ENCODE peak calls at places on chromosomes 16 and 17, in eight cellular contexts. One of them, this sample, is unnamed.

GRCh38 chr17:60599220-60599619 is 773 bp upstream of the PPM1D start:
- DNase-seq in stimulated activated CD4-positive, alpha-beta T cell treated with anti-CD3 and anti-CD28 coated beads, Interleukin-4, amount 100 ng/mL, for 4 hours: no peak
- DNase-seq in effector memory CD4-positive, alpha-beta T cell: no peak
- DNase-seq in body of pancreas: no peak
- DNase-seq in activated naive CD4-positive, alpha-beta T cell treated with anti-CD3 and anti-CD28 coated beads for 36 hours: no peak
- DNase-seq in EL: no peak
- DNase-seq in HT-29: no peak
- DNase-seq in stimulated activated effector memory CD8-positive, alpha-beta T cell treated with anti-CD3 and anti-CD28 coated beads, Interleukin-12 subunit alpha, Interleukin-12 subunit beta, amount 100 ng/mL, for 72 hours: no peak
- DNase-seq in this sample: no peak

GRCh38 chr17:37110816-37111215 is 162.1 kb downstream of the AATF start:
- DNase-seq in stimulated activated CD4-positive, alpha-beta T cell treated with anti-CD3 and anti-CD28 coated beads, Interleukin-4, amount 100 ng/mL, for 4 hours: no peak
- DNase-seq in effector memory CD4-positive, alpha-beta T cell: no peak
- DNase-seq in body of pancreas: no peak
- DNase-seq in activated naive CD4-positive, alpha-beta T cell treated with anti-CD3 and anti-CD28 coated beads for 36 hours: no peak
- DNase-seq in EL: no peak
- DNase-seq in HT-29: no peak
- DNase-seq in stimulated activated effector memory CD8-positive, alpha-beta T cell treated with anti-CD3 and anti-CD28 coated beads, Interleukin-12 subunit alpha, Interleukin-12 subunit beta, amount 100 ng/mL, for 72 hours: no peak
- DNase-seq in this sample: no peak

GRCh38 chr17:4256952-4257351 is 6.8 kb downstream of the ANKFY1 start:
- DNase-seq in stimulated activated CD4-positive, alpha-beta T cell treated with anti-CD3 and anti-CD28 coated beads, Interleukin-4, amount 100 ng/mL, for 4 hours: no peak
- DNase-seq in effector memory CD4-positive, alpha-beta T cell: no peak
- DNase-seq in body of pancreas: no peak
- DNase-seq in activated naive CD4-positive, alpha-beta T cell treated with anti-CD3 and anti-CD28 coated beads for 36 hours: no peak
- DNase-seq in EL: peak; percentile 30
- DNase-seq in HT-29: no peak
- DNase-seq in stimulated activated effector memory CD8-positive, alpha-beta T cell treated with anti-CD3 and anti-CD28 coated beads, Interleukin-12 subunit alpha, Interleukin-12 subunit beta, amount 100 ng/mL, for 72 hours: no peak
- DNase-seq in this sample: no peak

GRCh38 chr17:58995247-58995940 is 111.3 kb downstream of the TRIM37 start:
- DNase-seq in stimulated activated CD4-positive, alpha-beta T cell treated with anti-CD3 and anti-CD28 coated beads, Interleukin-4, amount 100 ng/mL, for 4 hours: no peak
- DNase-seq in effector memory CD4-positive, alpha-beta T cell: no peak
- DNase-seq in body of pancreas: no peak
- DNase-seq in activated naive CD4-positive, alpha-beta T cell treated with anti-CD3 and anti-CD28 coated beads for 36 hours: no peak
- DNase-seq in EL: peak; percentile 32
- DNase-seq in HT-29: no peak
- DNase-seq in stimulated activated effector memory CD8-positive, alpha-beta T cell treated with anti-CD3 and anti-CD28 coated beads, Interleukin-12 subunit alpha, Interleukin-12 subunit beta, amount 100 ng/mL, for 72 hours: no peak
- DNase-seq in this sample: no peak

GRCh38 chr17:55689672-55690071 is 33.0 kb downstream of the TMEM100 start:
- DNase-seq in stimulated activated CD4-positive, alpha-beta T cell treated with anti-CD3 and anti-CD28 coated beads, Interleukin-4, amount 100 ng/mL, for 4 hours: no peak
- DNase-seq in effector memory CD4-positive, alpha-beta T cell: no peak
- DNase-seq in body of pancreas: no peak
- DNase-seq in activated naive CD4-positive, alpha-beta T cell treated with anti-CD3 and anti-CD28 coated beads for 36 hours: no peak
- DNase-seq in EL: no peak
- DNase-seq in HT-29: no peak
- DNase-seq in stimulated activated effector memory CD8-positive, alpha-beta T cell treated with anti-CD3 and anti-CD28 coated beads, Interleukin-12 subunit alpha, Interleukin-12 subunit beta, amount 100 ng/mL, for 72 hours: no peak
- DNase-seq in this sample: no peak

GRCh38 chr17:27319536-27320221 is 25.8 kb downstream of the WSB1 start:
- DNase-seq in stimulated activated CD4-positive, alpha-beta T cell treated with anti-CD3 and anti-CD28 coated beads, Interleukin-4, amount 100 ng/mL, for 4 hours: no peak
- DNase-seq in effector memory CD4-positive, alpha-beta T cell: no peak
- DNase-seq in body of pancreas: peak; percentile 67
- DNase-seq in activated naive CD4-positive, alpha-beta T cell treated with anti-CD3 and anti-CD28 coated beads for 36 hours: no peak
- DNase-seq in EL: no peak
- DNase-seq in HT-29: no peak
- DNase-seq in stimulated activated effector memory CD8-positive, alpha-beta T cell treated with anti-CD3 and anti-CD28 coated beads, Interleukin-12 subunit alpha, Interleukin-12 subunit beta, amount 100 ng/mL, for 72 hours: no peak
- DNase-seq in this sample: peak; percentile 89

GRCh38 chr16:81697321-81697885 is 81.7 kb upstream of the PLCG2 start:
- DNase-seq in stimulated activated CD4-positive, alpha-beta T cell treated with anti-CD3 and anti-CD28 coated beads, Interleukin-4, amount 100 ng/mL, for 4 hours: peak; percentile 35
- DNase-seq in effector memory CD4-positive, alpha-beta T cell: no peak
- DNase-seq in body of pancreas: peak; percentile 68
- DNase-seq in activated naive CD4-positive, alpha-beta T cell treated with anti-CD3 and anti-CD28 coated beads for 36 hours: peak; percentile 78
- DNase-seq in EL: peak; percentile 55
- DNase-seq in HT-29: peak; percentile 58
- DNase-seq in stimulated activated effector memory CD8-positive, alpha-beta T cell treated with anti-CD3 and anti-CD28 coated beads, Interleukin-12 subunit alpha, Interleukin-12 subunit beta, amount 100 ng/mL, for 72 hours: peak; percentile 65
- DNase-seq in this sample: peak; percentile 61

GRCh38 chr17:79664925-79665738 is 54.3 kb upstream of the RBFOX3 start:
- DNase-seq in stimulated activated CD4-positive, alpha-beta T cell treated with anti-CD3 and anti-CD28 coated beads, Interleukin-4, amount 100 ng/mL, for 4 hours: no peak
- DNase-seq in effector memory CD4-positive, alpha-beta T cell: no peak
- DNase-seq in body of pancreas: peak; percentile 84
- DNase-seq in activated naive CD4-positive, alpha-beta T cell treated with anti-CD3 and anti-CD28 coated beads for 36 hours: no peak
- DNase-seq in EL: no peak
- DNase-seq in HT-29: peak; percentile 24
- DNase-seq in stimulated activated effector memory CD8-positive, alpha-beta T cell treated with anti-CD3 and anti-CD28 coated beads, Interleukin-12 subunit alpha, Interleukin-12 subunit beta, amount 100 ng/mL, for 72 hours: no peak
- DNase-seq in this sample: peak; percentile 44

GRCh38 chr17:76248013-76248782 is 7.9 kb upstream of the RNF157 start:
- DNase-seq in stimulated activated CD4-positive, alpha-beta T cell treated with anti-CD3 and anti-CD28 coated beads, Interleukin-4, amount 100 ng/mL, for 4 hours: no peak
- DNase-seq in effector memory CD4-positive, alpha-beta T cell: no peak
- DNase-seq in body of pancreas: no peak
- DNase-seq in activated naive CD4-positive, alpha-beta T cell treated with anti-CD3 and anti-CD28 coated beads for 36 hours: peak; percentile 5
- DNase-seq in EL: no peak
- DNase-seq in HT-29: no peak
- DNase-seq in stimulated activated effector memory CD8-positive, alpha-beta T cell treated with anti-CD3 and anti-CD28 coated beads, Interleukin-12 subunit alpha, Interleukin-12 subunit beta, amount 100 ng/mL, for 72 hours: no peak
- DNase-seq in this sample: no peak

GRCh38 chr17:47665655-47666054 is 15.9 kb downstream of the KPNB1 start:
- DNase-seq in stimulated activated CD4-positive, alpha-beta T cell treated with anti-CD3 and anti-CD28 coated beads, Interleukin-4, amount 100 ng/mL, for 4 hours: no peak
- DNase-seq in effector memory CD4-positive, alpha-beta T cell: no peak
- DNase-seq in body of pancreas: no peak
- DNase-seq in activated naive CD4-positive, alpha-beta T cell treated with anti-CD3 and anti-CD28 coated beads for 36 hours: no peak
- DNase-seq in EL: no peak
- DNase-seq in HT-29: no peak
- DNase-seq in stimulated activated effector memory CD8-positive, alpha-beta T cell treated with anti-CD3 and anti-CD28 coated beads, Interleukin-12 subunit alpha, Interleukin-12 subunit beta, amount 100 ng/mL, for 72 hours: no peak
- DNase-seq in this sample: no peak

GRCh38 chr16:83245061-83245460 is 562.7 kb upstream of the HSBP1 start:
- DNase-seq in stimulated activated CD4-positive, alpha-beta T cell treated with anti-CD3 and anti-CD28 coated beads, Interleukin-4, amount 100 ng/mL, for 4 hours: no peak
- DNase-seq in effector memory CD4-positive, alpha-beta T cell: no peak
- DNase-seq in body of pancreas: no peak
- DNase-seq in activated naive CD4-positive, alpha-beta T cell treated with anti-CD3 and anti-CD28 coated beads for 36 hours: no peak
- DNase-seq in EL: peak; percentile 27
- DNase-seq in HT-29: no peak
- DNase-seq in stimulated activated effector memory CD8-positive, alpha-beta T cell treated with anti-CD3 and anti-CD28 coated beads, Interleukin-12 subunit alpha, Interleukin-12 subunit beta, amount 100 ng/mL, for 72 hours: no peak
- DNase-seq in this sample: peak; percentile 55

GRCh38 chr17:81459224-81459623 is 53.4 kb downstream of the ACTG1 start:
- DNase-seq in stimulated activated CD4-positive, alpha-beta T cell treated with anti-CD3 and anti-CD28 coated beads, Interleukin-4, amount 100 ng/mL, for 4 hours: no peak
- DNase-seq in effector memory CD4-positive, alpha-beta T cell: no peak
- DNase-seq in body of pancreas: no peak
- DNase-seq in activated naive CD4-positive, alpha-beta T cell treated with anti-CD3 and anti-CD28 coated beads for 36 hours: no peak
- DNase-seq in EL: no peak
- DNase-seq in HT-29: no peak
- DNase-seq in stimulated activated effector memory CD8-positive, alpha-beta T cell treated with anti-CD3 and anti-CD28 coated beads, Interleukin-12 subunit alpha, Interleukin-12 subunit beta, amount 100 ng/mL, for 72 hours: no peak
- DNase-seq in this sample: no peak

GRCh38 chr16:922051-922450 is 48.7 kb downstream of the LMF1 start:
- DNase-seq in stimulated activated CD4-positive, alpha-beta T cell treated with anti-CD3 and anti-CD28 coated beads, Interleukin-4, amount 100 ng/mL, for 4 hours: no peak
- DNase-seq in effector memory CD4-positive, alpha-beta T cell: no peak
- DNase-seq in body of pancreas: no peak
- DNase-seq in activated naive CD4-positive, alpha-beta T cell treated with anti-CD3 and anti-CD28 coated beads for 36 hours: no peak
- DNase-seq in EL: no peak
- DNase-seq in HT-29: no peak
- DNase-seq in stimulated activated effector memory CD8-positive, alpha-beta T cell treated with anti-CD3 and anti-CD28 coated beads, Interleukin-12 subunit alpha, Interleukin-12 subunit beta, amount 100 ng/mL, for 72 hours: no peak
- DNase-seq in this sample: no peak

GRCh38 chr16:57627184-57627871 is 1.1 kb upstream of the ADGRG1 start:
- DNase-seq in stimulated activated CD4-positive, alpha-beta T cell treated with anti-CD3 and anti-CD28 coated beads, Interleukin-4, amount 100 ng/mL, for 4 hours: no peak
- DNase-seq in effector memory CD4-positive, alpha-beta T cell: no peak
- DNase-seq in body of pancreas: no peak
- DNase-seq in activated naive CD4-positive, alpha-beta T cell treated with anti-CD3 and anti-CD28 coated beads for 36 hours: no peak
- DNase-seq in EL: peak; percentile 94
- DNase-seq in HT-29: no peak
- DNase-seq in stimulated activated effector memory CD8-positive, alpha-beta T cell treated with anti-CD3 and anti-CD28 coated beads, Interleukin-12 subunit alpha, Interleukin-12 subunit beta, amount 100 ng/mL, for 72 hours: no peak
- DNase-seq in this sample: peak; percentile 91

GRCh38 chr17:8056232-8056975 is 17.5 kb downstream of the ALOX15B start:
- DNase-seq in stimulated activated CD4-positive, alpha-beta T cell treated with anti-CD3 and anti-CD28 coated beads, Interleukin-4, amount 100 ng/mL, for 4 hours: no peak
- DNase-seq in effector memory CD4-positive, alpha-beta T cell: no peak
- DNase-seq in body of pancreas: no peak
- DNase-seq in activated naive CD4-positive, alpha-beta T cell treated with anti-CD3 and anti-CD28 coated beads for 36 hours: peak; percentile 54
- DNase-seq in EL: peak; percentile 54
- DNase-seq in HT-29: peak; percentile 61
- DNase-seq in stimulated activated effector memory CD8-positive, alpha-beta T cell treated with anti-CD3 and anti-CD28 coated beads, Interleukin-12 subunit alpha, Interleukin-12 subunit beta, amount 100 ng/mL, for 72 hours: peak; percentile 77
- DNase-seq in this sample: peak; percentile 70

GRCh38 chr16:10976663-10977062 is 32.3 kb downstream of the CLEC16A start:
- DNase-seq in stimulated activated CD4-positive, alpha-beta T cell treated with anti-CD3 and anti-CD28 coated beads, Interleukin-4, amount 100 ng/mL, for 4 hours: no peak
- DNase-seq in effector memory CD4-positive, alpha-beta T cell: no peak
- DNase-seq in body of pancreas: no peak
- DNase-seq in activated naive CD4-positive, alpha-beta T cell treated with anti-CD3 and anti-CD28 coated beads for 36 hours: no peak
- DNase-seq in EL: no peak
- DNase-seq in HT-29: no peak
- DNase-seq in stimulated activated effector memory CD8-positive, alpha-beta T cell treated with anti-CD3 and anti-CD28 coated beads, Interleukin-12 subunit alpha, Interleukin-12 subunit beta, amount 100 ng/mL, for 72 hours: no peak
- DNase-seq in this sample: no peak

GRCh38 chr17:75393523-75394331 is 11.8 kb downstream of the GRB2 start:
- DNase-seq in stimulated activated CD4-positive, alpha-beta T cell treated with anti-CD3 and anti-CD28 coated beads, Interleukin-4, amount 100 ng/mL, for 4 hours: peak; percentile 72
- DNase-seq in effector memory CD4-positive, alpha-beta T cell: peak; percentile 64
- DNase-seq in body of pancreas: peak; percentile 96
- DNase-seq in activated naive CD4-positive, alpha-beta T cell treated with anti-CD3 and anti-CD28 coated beads for 36 hours: peak; percentile 91
- DNase-seq in EL: peak; percentile 99
- DNase-seq in HT-29: peak; percentile 96
- DNase-seq in stimulated activated effector memory CD8-positive, alpha-beta T cell treated with anti-CD3 and anti-CD28 coated beads, Interleukin-12 subunit alpha, Interleukin-12 subunit beta, amount 100 ng/mL, for 72 hours: peak; percentile 84
- DNase-seq in this sample: peak; percentile 99

GRCh38 chr16:30948087-30948955 is 547 bp upstream of the ORAI3 start:
- DNase-seq in stimulated activated CD4-positive, alpha-beta T cell treated with anti-CD3 and anti-CD28 coated beads, Interleukin-4, amount 100 ng/mL, for 4 hours: no peak
- DNase-seq in effector memory CD4-positive, alpha-beta T cell: no peak
- DNase-seq in body of pancreas: peak; percentile 88
- DNase-seq in activated naive CD4-positive, alpha-beta T cell treated with anti-CD3 and anti-CD28 coated beads for 36 hours: no peak
- DNase-seq in EL: peak; percentile 97
- DNase-seq in HT-29: peak; percentile 76
- DNase-seq in stimulated activated effector memory CD8-positive, alpha-beta T cell treated with anti-CD3 and anti-CD28 coated beads, Interleukin-12 subunit alpha, Interleukin-12 subunit beta, amount 100 ng/mL, for 72 hours: no peak
- DNase-seq in this sample: peak; percentile 99

GRCh38 chr17:27898096-27898495 is 4.9 kb upstream of the LYRM9 start:
- DNase-seq in stimulated activated CD4-positive, alpha-beta T cell treated with anti-CD3 and anti-CD28 coated beads, Interleukin-4, amount 100 ng/mL, for 4 hours: no peak
- DNase-seq in effector memory CD4-positive, alpha-beta T cell: no peak
- DNase-seq in body of pancreas: no peak
- DNase-seq in activated naive CD4-positive, alpha-beta T cell treated with anti-CD3 and anti-CD28 coated beads for 36 hours: no peak
- DNase-seq in EL: no peak
- DNase-seq in HT-29: no peak
- DNase-seq in stimulated activated effector memory CD8-positive, alpha-beta T cell treated with anti-CD3 and anti-CD28 coated beads, Interleukin-12 subunit alpha, Interleukin-12 subunit beta, amount 100 ng/mL, for 72 hours: no peak
- DNase-seq in this sample: no peak

GRCh38 chr17:48577330-48577945 is 712 bp downstream of the HOXB4 start:
- DNase-seq in stimulated activated CD4-positive, alpha-beta T cell treated with anti-CD3 and anti-CD28 coated beads, Interleukin-4, amount 100 ng/mL, for 4 hours: peak; percentile 34
- DNase-seq in effector memory CD4-positive, alpha-beta T cell: no peak
- DNase-seq in body of pancreas: no peak
- DNase-seq in activated naive CD4-positive, alpha-beta T cell treated with anti-CD3 and anti-CD28 coated beads for 36 hours: peak; percentile 30
- DNase-seq in EL: no peak
- DNase-seq in HT-29: no peak
- DNase-seq in stimulated activated effector memory CD8-positive, alpha-beta T cell treated with anti-CD3 and anti-CD28 coated beads, Interleukin-12 subunit alpha, Interleukin-12 subunit beta, amount 100 ng/mL, for 72 hours: no peak
- DNase-seq in this sample: peak; percentile 27

GRCh38 chr16:89280546-89281188 is 63.2 kb downstream of the ZNF778 start:
- DNase-seq in stimulated activated CD4-positive, alpha-beta T cell treated with anti-CD3 and anti-CD28 coated beads, Interleukin-4, amount 100 ng/mL, for 4 hours: no peak
- DNase-seq in effector memory CD4-positive, alpha-beta T cell: no peak
- DNase-seq in body of pancreas: no peak
- DNase-seq in activated naive CD4-positive, alpha-beta T cell treated with anti-CD3 and anti-CD28 coated beads for 36 hours: no peak
- DNase-seq in EL: no peak
- DNase-seq in HT-29: no peak
- DNase-seq in stimulated activated effector memory CD8-positive, alpha-beta T cell treated with anti-CD3 and anti-CD28 coated beads, Interleukin-12 subunit alpha, Interleukin-12 subunit beta, amount 100 ng/mL, for 72 hours: no peak
- DNase-seq in this sample: no peak

GRCh38 chr17:53191878-53192277 is 630.8 kb upstream of the KIF2B start:
- DNase-seq in stimulated activated CD4-positive, alpha-beta T cell treated with anti-CD3 and anti-CD28 coated beads, Interleukin-4, amount 100 ng/mL, for 4 hours: no peak
- DNase-seq in effector memory CD4-positive, alpha-beta T cell: no peak
- DNase-seq in body of pancreas: no peak
- DNase-seq in activated naive CD4-positive, alpha-beta T cell treated with anti-CD3 and anti-CD28 coated beads for 36 hours: no peak
- DNase-seq in EL: no peak
- DNase-seq in HT-29: no peak
- DNase-seq in stimulated activated effector memory CD8-positive, alpha-beta T cell treated with anti-CD3 and anti-CD28 coated beads, Interleukin-12 subunit alpha, Interleukin-12 subunit beta, amount 100 ng/mL, for 72 hours: no peak
- DNase-seq in this sample: no peak

GRCh38 chr16:54447606-54448440 is 161.2 kb upstream of the IRX3 start:
- DNase-seq in stimulated activated CD4-positive, alpha-beta T cell treated with anti-CD3 and anti-CD28 coated beads, Interleukin-4, amount 100 ng/mL, for 4 hours: no peak
- DNase-seq in effector memory CD4-positive, alpha-beta T cell: no peak
- DNase-seq in body of pancreas: no peak
- DNase-seq in activated naive CD4-positive, alpha-beta T cell treated with anti-CD3 and anti-CD28 coated beads for 36 hours: no peak
- DNase-seq in EL: peak; percentile 87
- DNase-seq in HT-29: no peak
- DNase-seq in stimulated activated effector memory CD8-positive, alpha-beta T cell treated with anti-CD3 and anti-CD28 coated beads, Interleukin-12 subunit alpha, Interleukin-12 subunit beta, amount 100 ng/mL, for 72 hours: no peak
- DNase-seq in this sample: peak; percentile 85

GRCh38 chr17:77706938-77707337 is 251.6 kb upstream of the TNRC6C start:
- DNase-seq in stimulated activated CD4-positive, alpha-beta T cell treated with anti-CD3 and anti-CD28 coated beads, Interleukin-4, amount 100 ng/mL, for 4 hours: no peak
- DNase-seq in effector memory CD4-positive, alpha-beta T cell: no peak
- DNase-seq in body of pancreas: no peak
- DNase-seq in activated naive CD4-positive, alpha-beta T cell treated with anti-CD3 and anti-CD28 coated beads for 36 hours: no peak
- DNase-seq in EL: no peak
- DNase-seq in HT-29: no peak
- DNase-seq in stimulated activated effector memory CD8-positive, alpha-beta T cell treated with anti-CD3 and anti-CD28 coated beads, Interleukin-12 subunit alpha, Interleukin-12 subunit beta, amount 100 ng/mL, for 72 hours: no peak
- DNase-seq in this sample: no peak

GRCh38 chr16:17773698-17774101 is 302.9 kb upstream of the XYLT1 start:
- DNase-seq in stimulated activated CD4-positive, alpha-beta T cell treated with anti-CD3 and anti-CD28 coated beads, Interleukin-4, amount 100 ng/mL, for 4 hours: no peak
- DNase-seq in effector memory CD4-positive, alpha-beta T cell: no peak
- DNase-seq in body of pancreas: no peak
- DNase-seq in activated naive CD4-positive, alpha-beta T cell treated with anti-CD3 and anti-CD28 coated beads for 36 hours: no peak
- DNase-seq in EL: no peak
- DNase-seq in HT-29: no peak
- DNase-seq in stimulated activated effector memory CD8-positive, alpha-beta T cell treated with anti-CD3 and anti-CD28 coated beads, Interleukin-12 subunit alpha, Interleukin-12 subunit beta, amount 100 ng/mL, for 72 hours: no peak
- DNase-seq in this sample: peak; percentile 46

GRCh38 chr16:55324491-55325447 is 766 bp downstream of the IRX6 start:
- DNase-seq in stimulated activated CD4-positive, alpha-beta T cell treated with anti-CD3 and anti-CD28 coated beads, Interleukin-4, amount 100 ng/mL, for 4 hours: no peak
- DNase-seq in effector memory CD4-positive, alpha-beta T cell: no peak
- DNase-seq in body of pancreas: no peak
- DNase-seq in activated naive CD4-positive, alpha-beta T cell treated with anti-CD3 and anti-CD28 coated beads for 36 hours: no peak
- DNase-seq in EL: no peak
- DNase-seq in HT-29: no peak
- DNase-seq in stimulated activated effector memory CD8-positive, alpha-beta T cell treated with anti-CD3 and anti-CD28 coated beads, Interleukin-12 subunit alpha, Interleukin-12 subunit beta, amount 100 ng/mL, for 72 hours: no peak
- DNase-seq in this sample: peak; percentile 11

GRCh38 chr16:75244225-75244792 is 7.1 kb downstream of the BCAR1 start:
- DNase-seq in stimulated activated CD4-positive, alpha-beta T cell treated with anti-CD3 and anti-CD28 coated beads, Interleukin-4, amount 100 ng/mL, for 4 hours: no peak
- DNase-seq in effector memory CD4-positive, alpha-beta T cell: no peak
- DNase-seq in body of pancreas: no peak
- DNase-seq in activated naive CD4-positive, alpha-beta T cell treated with anti-CD3 and anti-CD28 coated beads for 36 hours: no peak
- DNase-seq in EL: peak; percentile 86
- DNase-seq in HT-29: peak; percentile 25
- DNase-seq in stimulated activated effector memory CD8-positive, alpha-beta T cell treated with anti-CD3 and anti-CD28 coated beads, Interleukin-12 subunit alpha, Interleukin-12 subunit beta, amount 100 ng/mL, for 72 hours: no peak
- DNase-seq in this sample: peak; percentile 79

GRCh38 chr17:29107933-29108805 is 65.2 kb downstream of the PIPOX start:
- DNase-seq in stimulated activated CD4-positive, alpha-beta T cell treated with anti-CD3 and anti-CD28 coated beads, Interleukin-4, amount 100 ng/mL, for 4 hours: no peak
- DNase-seq in effector memory CD4-positive, alpha-beta T cell: no peak
- DNase-seq in body of pancreas: peak; percentile 94
- DNase-seq in activated naive CD4-positive, alpha-beta T cell treated with anti-CD3 and anti-CD28 coated beads for 36 hours: no peak
- DNase-seq in EL: no peak
- DNase-seq in HT-29: peak; percentile 78
- DNase-seq in stimulated activated effector memory CD8-positive, alpha-beta T cell treated with anti-CD3 and anti-CD28 coated beads, Interleukin-12 subunit alpha, Interleukin-12 subunit beta, amount 100 ng/mL, for 72 hours: no peak
- DNase-seq in this sample: peak; percentile 44

GRCh38 chr17:40560592-40561293 is 4.5 kb downstream of the CCR7 start:
- DNase-seq in stimulated activated CD4-positive, alpha-beta T cell treated with anti-CD3 and anti-CD28 coated beads, Interleukin-4, amount 100 ng/mL, for 4 hours: peak; percentile 83
- DNase-seq in effector memory CD4-positive, alpha-beta T cell: peak; percentile 70
- DNase-seq in body of pancreas: no peak
- DNase-seq in activated naive CD4-positive, alpha-beta T cell treated with anti-CD3 and anti-CD28 coated beads for 36 hours: peak; percentile 93
- DNase-seq in EL: peak; percentile 37
- DNase-seq in HT-29: no peak
- DNase-seq in stimulated activated effector memory CD8-positive, alpha-beta T cell treated with anti-CD3 and anti-CD28 coated beads, Interleukin-12 subunit alpha, Interleukin-12 subunit beta, amount 100 ng/mL, for 72 hours: peak; percentile 92
- DNase-seq in this sample: peak; percentile 68

GRCh38 chr16:85755929-85756768 is 5.3 kb upstream of the C16orf74 start:
- DNase-seq in stimulated activated CD4-positive, alpha-beta T cell treated with anti-CD3 and anti-CD28 coated beads, Interleukin-4, amount 100 ng/mL, for 4 hours: no peak
- DNase-seq in effector memory CD4-positive, alpha-beta T cell: no peak
- DNase-seq in body of pancreas: no peak
- DNase-seq in activated naive CD4-positive, alpha-beta T cell treated with anti-CD3 and anti-CD28 coated beads for 36 hours: no peak
- DNase-seq in EL: no peak
- DNase-seq in HT-29: no peak
- DNase-seq in stimulated activated effector memory CD8-positive, alpha-beta T cell treated with anti-CD3 and anti-CD28 coated beads, Interleukin-12 subunit alpha, Interleukin-12 subunit beta, amount 100 ng/mL, for 72 hours: no peak
- DNase-seq in this sample: peak; percentile 51

GRCh38 chr17:74467221-74467951 is 952 bp downstream of the CD300A start:
- DNase-seq in stimulated activated CD4-positive, alpha-beta T cell treated with anti-CD3 and anti-CD28 coated beads, Interleukin-4, amount 100 ng/mL, for 4 hours: no peak
- DNase-seq in effector memory CD4-positive, alpha-beta T cell: no peak
- DNase-seq in body of pancreas: no peak
- DNase-seq in activated naive CD4-positive, alpha-beta T cell treated with anti-CD3 and anti-CD28 coated beads for 36 hours: no peak
- DNase-seq in EL: no peak
- DNase-seq in HT-29: no peak
- DNase-seq in stimulated activated effector memory CD8-positive, alpha-beta T cell treated with anti-CD3 and anti-CD28 coated beads, Interleukin-12 subunit alpha, Interleukin-12 subunit beta, amount 100 ng/mL, for 72 hours: no peak
- DNase-seq in this sample: no peak

GRCh38 chr16:47504599-47504998 is 43.5 kb downstream of the PHKB start:
- DNase-seq in stimulated activated CD4-positive, alpha-beta T cell treated with anti-CD3 and anti-CD28 coated beads, Interleukin-4, amount 100 ng/mL, for 4 hours: no peak
- DNase-seq in effector memory CD4-positive, alpha-beta T cell: no peak
- DNase-seq in body of pancreas: no peak
- DNase-seq in activated naive CD4-positive, alpha-beta T cell treated with anti-CD3 and anti-CD28 coated beads for 36 hours: no peak
- DNase-seq in EL: no peak
- DNase-seq in HT-29: no peak
- DNase-seq in stimulated activated effector memory CD8-positive, alpha-beta T cell treated with anti-CD3 and anti-CD28 coated beads, Interleukin-12 subunit alpha, Interleukin-12 subunit beta, amount 100 ng/mL, for 72 hours: no peak
- DNase-seq in this sample: no peak

GRCh38 chr16:12113581-12114375 is 137.2 kb downstream of the SNX29 start:
- DNase-seq in stimulated activated CD4-positive, alpha-beta T cell treated with anti-CD3 and anti-CD28 coated beads, Interleukin-4, amount 100 ng/mL, for 4 hours: no peak
- DNase-seq in effector memory CD4-positive, alpha-beta T cell: no peak
- DNase-seq in body of pancreas: no peak
- DNase-seq in activated naive CD4-positive, alpha-beta T cell treated with anti-CD3 and anti-CD28 coated beads for 36 hours: no peak
- DNase-seq in EL: peak; percentile 58
- DNase-seq in HT-29: no peak
- DNase-seq in stimulated activated effector memory CD8-positive, alpha-beta T cell treated with anti-CD3 and anti-CD28 coated beads, Interleukin-12 subunit alpha, Interleukin-12 subunit beta, amount 100 ng/mL, for 72 hours: no peak
- DNase-seq in this sample: peak; percentile 35

GRCh38 chr16:10871157-10871991 is 5.6 kb upstream of the CIITA start:
- DNase-seq in stimulated activated CD4-positive, alpha-beta T cell treated with anti-CD3 and anti-CD28 coated beads, Interleukin-4, amount 100 ng/mL, for 4 hours: peak; percentile 23
- DNase-seq in effector memory CD4-positive, alpha-beta T cell: no peak
- DNase-seq in body of pancreas: peak; percentile 91
- DNase-seq in activated naive CD4-positive, alpha-beta T cell treated with anti-CD3 and anti-CD28 coated beads for 36 hours: peak; percentile 81
- DNase-seq in EL: peak; percentile 95
- DNase-seq in HT-29: no peak
- DNase-seq in stimulated activated effector memory CD8-positive, alpha-beta T cell treated with anti-CD3 and anti-CD28 coated beads, Interleukin-12 subunit alpha, Interleukin-12 subunit beta, amount 100 ng/mL, for 72 hours: peak; percentile 88
- DNase-seq in this sample: peak; percentile 97